ENCODE peak calls at places on chromosome 3, in four cellular contexts. I is IMR-90, N is colonic mucosa, J is Peyer's patch. V is an unnamed sample.
A peak's percentile ranks its signal among the peaks of the same experiment; 100 is the strongest.

GRCh38 chr3:123813876-123814275 is 70.3 kb downstream of the MYLK start:
- DNase-seq in N (no peak), J (no peak), I (no peak), V (no peak)

GRCh38 chr3:183285828-183286457 is 32.9 kb downstream of the B3GNT5 start:
- DNase-seq in J (peak; percentile 74), I (peak; percentile 99), N (peak; percentile 93), V (peak; percentile 96)

GRCh38 chr3:27584874-27585273 is 100.7 kb upstream of the SLC4A7 start:
- DNase-seq in J (no peak), I (no peak), N (no peak), V (no peak)

GRCh38 chr3:106030620-106030945 is 161.8 kb upstream of the CBLB start:
- DNase-seq in J (no peak), N (no peak), I (peak; percentile 71), V (no peak)

GRCh38 chr3:51975857-51976549 is 1.1 kb downstream of the ABHD14A start:
- DNase-seq in N (peak; percentile 81), J (peak; percentile 77), I (peak; percentile 64), V (no peak)

GRCh38 chr3:105526349-105527111 is 159.8 kb downstream of the ALCAM start:
- DNase-seq in J (no peak), N (no peak), I (peak; percentile 60), V (no peak)

GRCh38 chr3:96213393-96213792 is 601.0 kb upstream of the EPHA6 start:
- DNase-seq in I (no peak), N (no peak), J (no peak), V (no peak)

GRCh38 chr3:134030382-134030753 is 643 bp upstream of the SLCO2A1 start:
- DNase-seq in J (no peak), N (peak; percentile 18), I (no peak), V (no peak)

GRCh38 chr3:54830658-54831057 is 97.2 kb downstream of the LRTM1 start:
- DNase-seq in N (peak; percentile 25), J (no peak), I (peak; percentile 36), V (no peak)

GRCh38 chr3:190155752-190156151 is 35.1 kb upstream of the P3H2 start:
- DNase-seq in J (no peak), N (peak; percentile 67), I (no peak), V (peak; percentile 79)

GRCh38 chr3:77541203-77541922 is 501.5 kb downstream of the ROBO2 start:
- DNase-seq in J (no peak), N (no peak), I (no peak), V (no peak)

GRCh38 chr3:104908761-104909160 is 457.9 kb upstream of the ALCAM start:
- DNase-seq in J (no peak), N (no peak), I (no peak), V (no peak)

GRCh38 chr3:43025423-43025822 is 46.3 kb downstream of the GASK1A start:
- DNase-seq in I (no peak), J (no peak), N (no peak), V (no peak)
- H3K4me3 ChIP-seq in I (no peak overlapping the region), J (no peak overlapping the region), N (no peak overlapping the region), V (no peak overlapping the region)

GRCh38 chr3:73412020-73412419 is 212.7 kb downstream of the PDZRN3 start:
- DNase-seq in I (no peak), J (no peak), N (no peak), V (no peak)

GRCh38 chr3:73408597-73408996 is 216.1 kb downstream of the PDZRN3 start:
- DNase-seq in I (no peak), N (no peak), J (no peak), V (no peak)

GRCh38 chr3:73407572-73407971 is 217.2 kb downstream of the PDZRN3 start:
- DNase-seq in N (no peak), I (no peak), J (no peak), V (no peak)

GRCh38 chr3:73411545-73411944 is 213.2 kb downstream of the PDZRN3 start:
- DNase-seq in N (no peak), I (no peak), J (no peak), V (no peak)

DNA sequence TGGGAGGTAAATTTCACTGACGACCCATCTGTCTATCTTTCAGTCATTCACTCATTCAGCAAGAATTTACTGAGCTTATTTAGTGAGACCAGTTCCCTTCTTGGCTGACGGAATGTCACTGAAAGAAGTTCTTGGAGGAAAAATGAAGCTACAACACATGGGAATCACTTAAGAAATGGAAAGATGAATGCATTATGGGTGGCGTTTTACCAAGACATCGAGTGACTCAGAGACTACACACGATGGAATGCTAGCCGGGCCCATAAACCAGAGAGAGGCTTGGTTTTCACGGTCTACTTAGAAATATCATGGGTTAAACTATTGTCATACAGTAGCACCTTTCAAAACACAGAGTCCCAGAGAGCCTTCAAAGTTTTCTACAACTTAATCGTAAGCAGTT is 215.3 kb downstream of the PDZRN3 start:
- DNase-seq in J (no peak), I (peak; percentile 86), N (no peak), V (no peak)
- H3K4me3 ChIP-seq in J (no peak overlapping the region), I (no peak overlapping the region), N (no peak overlapping the region), V (no peak overlapping the region)

GRCh38 chr3:48594431-48595049 is 589 bp downstream of the COL7A1 start:
- DNase-seq in J (no peak), I (peak; percentile 19), N (no peak), V (peak; percentile 46)
- H3K4me3 ChIP-seq in J (peak overlapping the region; percentile 49), I (peak overlapping the region; percentile 52), N (peak overlapping the region; percentile 11), V (peak overlapping the region; percentile 62)

DNA sequence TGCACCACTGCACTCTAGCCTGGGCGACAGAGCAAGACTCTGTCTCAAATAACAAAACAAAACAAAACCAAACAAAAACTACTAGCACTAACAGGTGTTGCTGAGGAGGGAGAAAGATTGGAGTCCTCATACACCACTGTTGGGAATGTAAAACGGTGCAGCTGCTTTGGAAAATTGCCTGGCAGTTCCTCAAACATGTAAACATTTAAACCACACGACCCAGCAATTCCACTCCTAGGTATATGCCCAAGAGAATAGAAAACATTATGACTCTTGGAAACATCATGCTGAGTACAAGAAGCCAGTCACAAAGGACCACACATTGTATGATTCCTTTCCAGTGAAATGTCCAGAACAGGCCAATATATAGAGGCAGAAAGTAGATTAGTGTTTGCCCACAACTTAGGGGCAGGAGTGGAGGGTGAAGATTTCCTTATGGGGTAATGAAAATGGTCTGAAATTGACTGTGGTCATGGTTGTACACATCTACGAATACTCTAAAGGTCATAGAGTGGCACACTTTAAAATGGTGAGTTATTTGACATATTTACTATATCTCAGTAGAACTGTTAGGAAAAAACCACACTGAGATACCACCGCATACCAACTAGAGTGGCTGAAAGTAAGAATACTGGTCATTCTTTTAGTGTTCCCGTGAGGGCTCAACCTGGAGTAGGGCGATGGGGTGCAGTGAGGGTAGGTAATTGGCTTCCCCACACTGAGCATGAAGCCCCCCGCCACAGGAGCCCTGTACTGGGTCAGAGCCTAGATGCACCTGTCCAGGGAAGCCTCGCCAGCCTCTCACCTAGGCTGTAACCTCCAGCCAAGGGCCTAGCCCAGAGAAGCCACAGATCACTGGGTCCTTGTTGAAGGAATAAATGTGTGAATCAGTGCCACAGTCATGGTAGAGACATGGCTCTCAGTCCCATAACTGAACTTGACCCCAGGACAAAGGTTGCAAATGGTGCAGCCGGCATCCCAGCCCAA is 131.1 kb downstream of the NUP210 start:
- DNase-seq in J (no peak), N (no peak), I (peak; percentile 3), V (no peak)
- H3K4me3 ChIP-seq in J (no peak overlapping the region), N (no peak overlapping the region), I (no peak overlapping the region), V (no peak overlapping the region)

GRCh38 chr3:128122013-128122412 is 1.6 kb downstream of the RUVBL1 start:
- DNase-seq in N (no peak), J (no peak), I (no peak), V (no peak)
- H3K4me3 ChIP-seq in N (no peak overlapping the region), J (no peak overlapping the region), I (no peak overlapping the region), V (peak overlapping the region; percentile 92)

DNA sequence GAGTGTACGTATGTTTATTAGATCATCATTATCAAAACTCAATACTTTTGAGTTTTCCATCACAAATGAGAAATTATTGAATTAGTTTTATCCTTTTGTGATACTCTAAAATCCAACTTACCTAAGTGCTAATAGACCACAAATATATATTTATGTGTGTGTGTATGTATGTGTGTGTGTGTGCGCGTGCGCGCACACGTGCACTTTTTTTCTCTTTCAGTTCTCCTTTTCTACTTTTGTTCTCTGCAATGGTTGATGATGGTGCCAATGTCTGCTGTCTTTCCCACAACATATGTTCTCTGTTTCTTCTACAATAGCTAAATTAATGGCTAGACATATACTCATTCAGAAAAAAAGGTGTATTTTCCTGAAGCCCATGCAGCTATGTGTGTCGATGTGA is 571.6 kb upstream of the ARPP21 start:
- DNase-seq in I (no peak), J (no peak), N (no peak), V (no peak)
- H3K4me3 ChIP-seq in I (no peak overlapping the region), J (no peak overlapping the region), N (no peak overlapping the region), V (no peak overlapping the region)

GRCh38 chr3:29695201-29695904 is 414.5 kb downstream of the RBMS3 start:
- DNase-seq in N (no peak), I (peak; percentile 86), J (no peak), V (peak; percentile 36)
- H3K4me3 ChIP-seq in N (no peak overlapping the region), I (no peak overlapping the region), J (no peak overlapping the region), V (no peak overlapping the region)

DNA sequence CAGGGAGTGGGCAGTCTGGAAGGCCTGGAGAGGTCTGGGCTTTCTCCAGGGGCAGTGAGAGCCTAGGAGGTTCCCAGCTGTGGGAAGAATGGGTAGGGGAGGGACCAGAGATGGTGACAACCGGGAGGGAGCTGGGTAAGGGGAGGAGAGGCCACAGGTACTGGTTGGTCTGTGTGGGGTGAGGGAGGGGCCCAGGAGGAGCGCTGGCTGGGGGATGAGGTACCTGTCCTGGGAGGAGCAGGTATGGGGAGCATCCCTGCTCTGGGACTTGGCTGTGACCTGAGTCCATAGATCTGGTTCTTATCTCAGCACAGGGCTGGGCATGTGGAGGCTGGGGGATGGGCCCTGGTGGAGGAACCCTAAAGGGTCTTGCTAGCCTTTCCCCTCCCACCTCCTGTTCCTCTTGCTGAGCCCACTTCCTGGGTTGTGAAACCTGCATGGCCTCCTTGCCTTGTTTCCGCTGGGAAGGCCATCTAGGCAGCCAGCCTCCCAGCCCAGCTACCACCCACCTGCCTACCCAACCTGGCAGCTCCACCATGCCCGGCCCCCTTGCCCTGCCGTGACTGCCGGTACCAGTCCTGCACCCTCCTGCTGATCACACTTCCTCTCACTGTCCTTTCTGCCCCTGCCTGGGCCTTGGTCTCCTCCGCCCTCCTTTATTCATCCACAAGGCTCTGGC is 11.0 kb downstream of the PRKCD start:
- DNase-seq in J (no peak), I (no peak), N (no peak), V (no peak)
- H3K4me3 ChIP-seq in J (no peak overlapping the region), I (no peak overlapping the region), N (no peak overlapping the region), V (no peak overlapping the region)